ENCODE peak calls at places on chromosomes 7 and 10, in four cellular contexts. X, L, N and Z are unnamed samples.

GRCh38 chr7:48042216-48042615 is 6.9 kb downstream of the C7orf57 start:
- DNase-seq in L (no peak), X (peak), N (no peak), Z (no peak)

GRCh38 chr7:48108959-48109847 is 20.1 kb downstream of the UPP1 start:
- DNase-seq in X (no peak), N (no peak), L (no peak), Z (no peak)

GRCh38 chr7:149828357-149829309 is 9.5 kb upstream of the ZNF862 start:
- DNase-seq in N (no peak), L (no peak), X (no peak), Z (no peak)

GRCh38 chr10:62779487-62780248 is 24.9 kb upstream of the ADO start:
- DNase-seq in X (peak), N (no peak), L (no peak), Z (no peak)

GRCh38 chr10:59905735-59906416 is 480 bp downstream of the CCDC6 start:
- DNase-seq in L (no peak), X (no peak), N (no peak), Z (no peak)

GRCh38 chr10:24642921-24643678 is 80.6 kb downstream of the ARHGAP21 start:
- DNase-seq in L (no peak), N (no peak), X (peak), Z (peak)

GRCh38 chr7:5701085-5701914 is 80.2 kb downstream of the RNF216 start:
- DNase-seq in L (no peak), X (peak), N (no peak), Z (no peak)

GRCh38 chr10:31000071-31000787 is 31.4 kb downstream of the ZNF438 start:
- DNase-seq in N (no peak), X (no peak), L (no peak), Z (peak)

GRCh38 chr10:13502384-13502783 is 26.4 kb downstream of the BEND7 start:
- DNase-seq in N (no peak), X (no peak), L (no peak), Z (no peak)

GRCh38 chr10:11416974-11417373 is 194.5 kb downstream of the USP6NL start:
- DNase-seq in L (no peak), X (no peak), N (no peak), Z (no peak)

DNA sequence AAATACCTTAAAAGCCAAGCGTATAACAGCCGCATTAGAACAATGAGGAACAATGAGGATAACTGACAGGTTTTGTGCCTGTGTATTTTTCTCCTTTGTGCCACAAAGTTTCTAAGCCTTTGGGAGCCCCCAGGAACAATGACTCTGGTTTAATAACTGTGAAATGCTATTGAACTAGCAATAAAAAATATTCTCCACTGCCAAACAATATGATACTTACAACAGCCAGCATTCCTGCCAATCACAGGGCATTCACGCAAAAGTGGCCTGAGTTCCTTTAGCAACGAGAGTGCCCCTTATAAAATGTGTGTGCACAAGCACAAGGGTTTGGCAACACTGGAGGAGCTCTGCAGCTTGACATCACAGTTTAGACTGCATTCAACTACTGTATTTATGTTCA is 412.9 kb upstream of the NFE2L3 start:
- DNase-seq in N (no peak), L (no peak), X (no peak), Z (no peak)
- H2AK5ac ChIP-seq in N (no peak), L (no peak), X (no peak), Z (no peak)

GRCh38 chr10:74006269-74006668 is 8.4 kb downstream of the VCL start:
- DNase-seq in N (no peak), L (no peak), X (no peak), Z (no peak)
- H3K56ac ChIP-seq in N (no peak), L (no peak), X (no peak), Z (no peak)

GRCh38 chr10:29635711-29636144 is 957 bp upstream of the SVIL start:
- DNase-seq in X (peak), L (no peak), N (peak), Z (peak)
- H4K5ac ChIP-seq in X (peak), L (peak), N (no peak), Z (no peak)

GRCh38 chr10:102245101-102245931 is at the start of gene GBF1:
- DNase-seq in N (peak), L (peak), X (peak), Z (peak)
- H2AK5ac ChIP-seq in N (no peak), L (no peak), X (peak), Z (no peak)